ENCODE peak calls at places on chromosome 1, in five cellular contexts. C is astrocyte of the spinal cord, O is HFF-Myc, A is BJ, E is GM12864. N is an unnamed sample.

GRCh38 chr1:7705048-7705907 is 65.8 kb upstream of the VAMP3 start:
- DNase-seq in C (no peak), O (no peak), A (no peak), E (no peak), N (no peak)

GRCh38 chr1:222004784-222005183 is 262.9 kb upstream of the DUSP10 start:
- DNase-seq in C (no peak), O (no peak), A (no peak), E (no peak), N (no peak)

GRCh38 chr1:26281091-26281958 is 1.4 kb downstream of the SH3BGRL3 start:
- DNase-seq in C (no peak), O (no peak), A (no peak), E (no peak), N (no peak)

GRCh38 chr1:94579876-94580294 is 38.3 kb upstream of the F3 start:
- DNase-seq in C (peak), O (peak), A (peak), E (no peak), N (peak)

GRCh38 chr1:1490633-1491230 is 19.2 kb downstream of the ATAD3B start:
- DNase-seq in C (no peak), O (no peak), A (no peak), E (no peak), N (no peak)

GRCh38 chr1:20726932-20727745 is 5.4 kb downstream of the SH2D5 start:
- DNase-seq in C (no peak), O (no peak), A (no peak), E (no peak), N (no peak)

GRCh38 chr1:247286134-247286670 is 30.3 kb downstream of the VN1R5 start:
- DNase-seq in C (no peak), O (no peak), A (no peak), E (no peak), N (no peak)

GRCh38 chr1:193558491-193559028 is 372.1 kb upstream of the B3GALT2 start:
- DNase-seq in C (peak), O (peak), A (peak), E (no peak), N (peak)

GRCh38 chr1:54229281-54229891 is 29.4 kb downstream of the MRPL37 start:
- DNase-seq in C (peak), O (no peak), A (no peak), E (no peak), N (peak)

GRCh38 chr1:207006914-207007313 is 25.6 kb downstream of the C1orf116 start:
- DNase-seq in C (no peak), O (no peak), A (no peak), E (no peak), N (no peak)

GRCh38 chr1:240758296-240758695 is 146.3 kb upstream of the GREM2 start:
- DNase-seq in C (no peak), O (no peak), A (no peak), E (no peak), N (no peak)

GRCh38 chr1:159826436-159827101 is at the start of gene SLAMF8:
- DNase-seq in C (no peak), O (no peak), A (no peak), E (no peak), N (no peak)

GRCh38 chr1:85815906-85816305 is 107.7 kb upstream of the ZNHIT6 start:
- DNase-seq in C (no peak), O (no peak), A (no peak), E (no peak), N (no peak)

GRCh38 chr1:34532113-34532512 is 222.7 kb upstream of the GJB5 start:
- DNase-seq in C (no peak), O (no peak), A (no peak), E (peak), N (no peak)

GRCh38 chr1:161133220-161133740 is 813 bp upstream of the DEDD start:
- DNase-seq in C (no peak), O (no peak), A (no peak), E (no peak), N (no peak)

GRCh38 chr1:100452641-100453040 is 85.3 kb upstream of the GPR88 start:
- DNase-seq in C (peak), O (no peak), A (no peak), E (no peak), N (peak)

DNA sequence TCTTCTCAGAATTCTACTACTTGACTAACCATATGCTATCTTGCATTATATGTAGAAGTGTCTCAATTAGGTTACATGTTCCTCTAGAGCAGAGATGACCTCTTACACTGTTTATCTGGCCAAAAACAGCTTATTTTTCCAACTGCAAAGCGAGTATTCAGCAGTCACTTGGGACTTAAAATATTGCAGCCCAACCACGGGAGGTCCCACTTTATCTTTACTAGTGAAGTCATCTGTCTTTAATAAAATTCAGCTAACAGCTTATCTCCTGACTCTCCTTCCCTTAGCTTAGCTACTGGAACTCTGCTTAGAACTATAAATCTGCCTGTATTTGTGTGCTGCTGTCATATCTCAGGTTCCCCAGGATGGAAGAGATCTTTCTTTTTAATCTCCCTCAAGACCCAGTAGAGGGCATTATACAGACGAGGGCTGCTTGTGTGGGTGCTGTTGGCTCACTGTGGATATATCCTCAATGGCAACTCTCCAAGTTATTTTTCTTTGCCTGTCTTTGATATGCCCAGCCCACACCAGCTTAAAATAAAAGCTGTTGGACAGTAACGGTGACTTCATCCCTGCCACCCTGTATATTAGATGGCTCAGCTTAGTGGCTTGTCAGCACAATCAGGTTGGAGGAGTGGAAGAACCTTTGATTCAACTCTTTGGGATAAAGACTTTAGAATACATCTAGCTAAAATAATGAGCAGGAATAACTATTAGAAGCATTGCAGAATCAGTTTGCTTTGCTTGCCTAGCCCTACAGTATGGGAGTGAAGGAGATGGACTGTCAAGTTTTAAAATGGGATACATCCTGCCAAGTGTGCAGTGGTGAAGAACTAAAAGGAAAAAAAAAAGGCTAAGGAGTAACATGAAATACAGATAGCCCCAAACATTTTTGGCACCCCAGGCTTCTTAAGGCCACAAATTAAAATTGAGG is 9.6 kb downstream of the ENSA start:
- DNase-seq in C (peak), O (peak), A (no peak), E (no peak), N (peak)
- TF ChIP-seq CTCF in C (peak), O (peak), A (peak), E (peak), N (peak)

DNA sequence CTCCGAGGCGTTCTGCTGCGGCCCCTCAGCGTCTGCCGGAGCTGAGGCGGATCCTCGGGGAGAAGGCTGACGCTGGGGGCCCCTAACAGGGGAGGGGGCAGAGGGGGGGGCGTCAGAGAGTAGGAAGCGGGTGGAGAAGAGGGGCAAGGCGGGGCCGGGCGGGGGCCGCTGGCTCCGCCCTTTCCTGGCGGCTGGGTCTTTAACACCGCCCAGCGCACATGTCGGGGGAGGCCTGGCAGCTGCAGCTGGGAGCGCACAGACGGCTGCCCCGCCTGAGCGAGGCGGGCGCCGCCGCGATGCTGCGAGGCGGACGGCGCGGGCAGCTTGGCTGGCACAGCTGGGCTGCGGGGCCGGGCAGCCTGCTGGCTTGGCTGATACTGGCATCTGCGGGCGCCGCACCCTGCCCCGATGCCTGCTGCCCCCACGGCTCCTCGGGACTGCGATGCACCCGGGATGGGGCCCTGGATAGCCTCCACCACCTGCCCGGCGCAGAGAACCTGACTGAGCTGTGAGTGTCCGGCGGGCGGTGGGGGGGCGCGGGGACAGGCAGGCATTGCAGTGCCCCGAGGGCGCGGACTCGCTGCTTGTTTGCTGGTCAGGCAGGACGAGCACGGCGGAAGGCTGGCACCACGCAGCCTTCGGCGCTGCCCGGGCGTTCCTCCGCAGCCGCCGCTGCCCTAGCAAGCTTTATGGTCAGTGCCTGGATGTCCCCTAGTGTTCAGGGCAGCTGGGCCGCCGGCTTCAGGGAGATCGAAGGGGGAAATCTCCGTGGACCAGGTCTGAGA is at the start of gene NTRK1:
- DNase-seq in C (no peak), O (no peak), A (no peak), E (no peak), N (no peak)
- H3K4me3 ChIP-seq in C (peak), O (peak), A (peak), E (no peak), N (peak)

DNA sequence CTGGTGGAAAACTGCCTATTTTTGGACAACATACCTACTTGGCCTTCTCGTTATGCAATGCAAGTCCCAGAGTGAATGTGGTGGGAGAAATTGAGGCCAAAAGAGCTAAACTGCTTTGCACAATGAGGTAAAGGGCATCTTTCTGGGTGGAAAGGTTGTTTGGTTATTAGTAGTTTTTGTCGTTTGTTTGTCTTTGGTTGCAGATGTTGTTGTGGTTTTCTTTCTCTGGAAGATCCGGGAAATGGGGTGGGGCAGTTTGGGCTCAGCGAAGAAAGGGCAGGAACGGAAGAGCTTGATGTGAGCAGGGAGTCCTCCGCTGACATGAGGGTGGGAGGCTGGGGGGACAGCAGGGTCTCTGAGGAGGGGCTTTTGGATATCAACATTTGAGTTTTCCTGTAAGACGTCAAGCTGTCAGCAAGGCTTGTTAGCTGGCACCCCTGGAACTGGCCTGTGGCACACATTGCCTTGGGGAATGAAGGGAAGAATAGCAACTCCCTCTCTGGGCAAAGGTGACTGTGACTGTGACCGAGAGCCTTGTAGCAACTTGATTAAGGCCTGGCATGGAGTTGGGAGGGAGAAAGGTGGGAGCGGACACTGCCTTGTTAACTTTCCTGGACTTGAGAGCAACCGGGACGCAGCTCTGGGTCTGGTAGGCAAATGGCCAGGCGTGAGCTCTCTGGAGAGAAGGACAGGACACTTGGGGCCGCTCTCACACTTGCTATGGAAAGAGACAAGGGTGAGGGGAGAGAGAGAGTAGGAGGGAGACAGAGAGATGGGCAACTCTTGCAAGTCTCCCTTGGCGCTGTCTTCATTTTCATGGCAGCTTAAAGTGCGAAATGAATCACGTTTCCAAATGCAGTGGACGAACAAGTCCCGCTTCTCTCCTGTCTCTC is 15.4 kb upstream of the OPRD1 start:
- DNase-seq in C (no peak), O (no peak), A (no peak), E (no peak), N (no peak)
- TF ChIP-seq CTCF in C (no peak), O (no peak), A (no peak), E (no peak), N (no peak)

GRCh38 chr1:203486618-203487370 is 7.2 kb upstream of the OPTC start:
- DNase-seq in C (no peak), O (no peak), A (no peak), E (no peak), N (peak)
- H3K4me3 ChIP-seq in C (no peak), O (peak), A (no peak), E (no peak), N (peak)

DNA sequence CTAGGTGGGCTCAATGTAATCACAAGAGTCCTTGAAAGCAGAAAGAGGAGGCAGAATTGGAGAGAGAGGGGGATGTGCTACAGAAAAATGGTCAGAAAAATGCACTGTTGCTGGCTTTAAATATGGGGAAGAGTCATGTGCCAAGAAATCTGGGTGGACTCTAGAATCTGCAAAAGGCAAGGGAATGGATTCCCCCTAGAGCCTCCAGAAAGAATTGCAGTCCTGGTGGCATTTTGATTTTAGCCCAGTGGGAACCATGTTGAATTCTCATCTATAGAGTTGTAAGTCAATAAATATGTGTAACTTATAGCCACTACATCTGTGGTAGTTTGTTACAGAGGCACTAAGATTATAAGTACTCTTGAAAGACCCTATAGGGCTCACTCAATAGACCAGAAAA is 210.3 kb downstream of the ASTN1 start:
- DNase-seq in C (no peak), O (no peak), A (no peak), E (no peak), N (no peak)
- TF ChIP-seq CTCF in C (no peak), O (no peak), A (no peak), E (peak), N (no peak)

N was measured in choroid plexus epithelial cell.